ENCODE peak calls at places on chromosomes 3 and 15, in four cellular contexts. I, B, W and K are unnamed samples.

GRCh38 chr3:146161725-146162047 is 702 bp upstream of the PLOD2 start:
- DNase-seq in I (peak), B (no peak), W (no peak), K (no peak)

GRCh38 chr3:170033489-170033888 is 4.3 kb upstream of the GPR160 start:
- DNase-seq in I (no peak), B (no peak), W (no peak), K (no peak)

GRCh38 chr3:144033863-144034262 is 62.2 kb downstream of the DIPK2A start:
- DNase-seq in I (no peak), B (no peak), W (no peak), K (no peak)

GRCh38 chr15:61084944-61085367 is 144.1 kb downstream of the RORA start:
- DNase-seq in I (no peak), B (no peak), W (no peak), K (no peak)

GRCh38 chr15:24054547-24055245 is 367.6 kb upstream of the NDN start:
- DNase-seq in I (no peak), B (no peak), W (no peak), K (no peak)

GRCh38 chr3:138914870-138915502 is 32.0 kb downstream of the FOXL2 start:
- DNase-seq in I (peak), B (peak), W (no peak), K (peak)

GRCh38 chr3:49119439-49119838 is 1.2 kb downstream of the USP19 start:
- DNase-seq in I (no peak), B (no peak), W (no peak), K (no peak)

GRCh38 chr15:55632434-55632833 is 44.3 kb upstream of the PYGO1 start:
- DNase-seq in I (no peak), B (no peak), W (no peak), K (no peak)

GRCh38 chr3:139450155-139450554 is 26.2 kb downstream of the RBP2 start:
- DNase-seq in I (no peak), B (no peak), W (no peak), K (no peak)